ENCODE peak calls at places on chromosomes 6 and 20, in ten cellular contexts. I is ovary, B is GM13977, Y is PC-9, N is AG10803, L is astrocyte of the spinal cord, M is endothelial cell, E is nephron progenitor cell, P is ascending aorta, A is thoracic aorta. S is an unnamed sample.

GRCh38 chr6:1089860-1090259 is 222.0 kb upstream of the FOXQ1 start:
- DNase-seq in I (no peak), B (no peak), Y (no peak), N (no peak), L (no peak), M (no peak), E (no peak), P (no peak), A (no peak), S (no peak)

GRCh38 chr6:72624557-72625160 is 2.8 kb downstream of the KCNQ5 start:
- DNase-seq in I (no peak), B (no peak), Y (no peak), N (peak; percentile 25), L (peak; percentile 12), M (no peak), E (peak; percentile 5), P (no peak), A (no peak), S (no peak)

GRCh38 chr6:108714774-108715414 is 133.3 kb upstream of the ARMC2 start:
- DNase-seq in I (no peak), B (no peak), Y (peak; percentile 29), N (peak; percentile 20), L (no peak), M (no peak), E (no peak), P (peak; percentile 39), A (no peak), S (no peak)

GRCh38 chr6:142918339-142919042 is 26.5 kb downstream of the HIVEP2 start:
- DNase-seq in I (no peak), B (no peak), Y (no peak), N (no peak), L (peak; percentile 39), M (no peak), E (peak; percentile 20), P (no peak), A (no peak), S (no peak)

GRCh38 chr6:3229566-3230274 is 2.3 kb upstream of the TUBB2B start:
- DNase-seq in I (no peak), B (peak; percentile 45), Y (no peak), N (no peak), L (no peak), M (peak; percentile 33), E (peak; percentile 67), P (peak; percentile 62), A (no peak), S (peak; percentile 84)

GRCh38 chr20:40960521-40960956 is 68.1 kb upstream of the TOP1 start:
- DNase-seq in I (no peak), B (no peak), Y (no peak), N (peak; percentile 61), L (no peak), M (no peak), E (no peak), P (peak; percentile 56), A (no peak), S (no peak)

GRCh38 chr6:113328886-113329381 is 528.2 kb upstream of the MARCKS start:
- DNase-seq in I (no peak), B (no peak), Y (no peak), N (peak; percentile 63), L (peak; percentile 77), M (no peak), E (no peak), P (no peak), A (no peak), S (no peak)

GRCh38 chr20:62733250-62733842 is 24.7 kb downstream of the NTSR1 start:
- DNase-seq in I (no peak), B (no peak), Y (peak; percentile 32), N (no peak), L (no peak), M (no peak), E (no peak), P (no peak), A (no peak), S (no peak)

GRCh38 chr6:87487555-87487954 is 14.8 kb downstream of the SLC35A1 start:
- DNase-seq in I (no peak), B (no peak), Y (no peak), N (peak; percentile 4), L (no peak), M (no peak), E (no peak), P (no peak), A (no peak), S (no peak)

GRCh38 chr6:34679552-34680255 is 16.9 kb downstream of the ILRUN start:
- DNase-seq in I (no peak), B (no peak), Y (no peak), N (no peak), L (no peak), M (no peak), E (no peak), P (no peak), A (no peak), S (no peak)

GRCh38 chr6:136307351-136307750 is 17.7 kb upstream of the BCLAF1 start:
- DNase-seq in I (no peak), B (no peak), Y (no peak), N (no peak), L (no peak), M (no peak), E (no peak), P (no peak), A (no peak), S (no peak)
- TF ChIP-seq CTCF in I (no peak), B (no peak), Y (no peak), N (no peak), L (no peak), M (no peak), E (no peak), P (no peak), A (no peak), S (no peak)

DNA sequence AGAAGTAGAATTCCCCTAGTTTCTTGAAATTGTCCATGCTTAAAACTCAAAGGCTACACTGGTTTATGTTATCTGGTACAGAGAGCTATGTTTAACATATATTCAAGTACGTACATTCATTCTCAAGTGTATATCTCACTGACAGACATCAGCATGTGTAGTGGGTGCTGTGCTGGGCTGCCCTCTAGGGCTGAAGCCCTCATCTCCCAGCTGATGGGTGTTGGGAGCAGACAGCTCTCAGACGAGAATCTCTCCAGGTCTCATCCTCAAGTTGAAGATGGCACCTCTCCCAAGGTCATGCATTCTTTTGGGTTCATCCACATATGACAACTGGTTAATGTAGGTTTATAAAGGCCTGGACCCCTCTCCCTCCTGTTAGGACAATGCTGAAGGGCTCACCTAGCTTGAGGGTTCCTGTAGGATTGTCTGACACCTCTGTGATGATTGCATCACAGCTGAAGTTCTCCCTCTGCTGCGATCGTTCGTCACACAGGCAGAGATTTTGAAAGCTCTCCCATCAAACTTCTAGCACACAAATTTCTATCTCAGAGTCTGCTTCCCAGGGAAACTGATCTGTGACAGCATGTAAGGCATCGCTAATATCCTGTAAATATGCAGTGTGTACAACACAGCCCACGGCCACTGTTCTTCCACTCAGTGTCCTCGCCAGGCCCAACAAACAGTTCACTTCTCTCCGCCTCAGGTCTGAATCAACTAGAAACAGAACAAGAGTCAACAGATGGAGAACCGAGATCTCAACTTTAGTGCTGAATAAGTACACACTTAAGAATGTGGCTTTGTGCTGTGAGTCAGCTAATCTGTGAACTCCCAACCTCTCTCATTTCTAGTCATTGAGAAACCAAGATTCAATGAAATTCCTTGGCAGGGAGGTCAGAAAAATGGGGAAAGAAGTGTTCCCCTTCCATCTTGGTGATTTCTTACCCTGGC is 43.2 kb downstream of the PREP start:
- DNase-seq in I (no peak), B (no peak), Y (peak; percentile 82), N (peak; percentile 93), L (peak; percentile 88), M (no peak), E (no peak), P (no peak), A (no peak), S (no peak)
- TF ChIP-seq CTCF in I (no peak), B (no peak), Y (no peak), N (no peak), L (no peak), M (no peak), E (no peak), P (no peak), A (no peak), S (no peak)

DNA sequence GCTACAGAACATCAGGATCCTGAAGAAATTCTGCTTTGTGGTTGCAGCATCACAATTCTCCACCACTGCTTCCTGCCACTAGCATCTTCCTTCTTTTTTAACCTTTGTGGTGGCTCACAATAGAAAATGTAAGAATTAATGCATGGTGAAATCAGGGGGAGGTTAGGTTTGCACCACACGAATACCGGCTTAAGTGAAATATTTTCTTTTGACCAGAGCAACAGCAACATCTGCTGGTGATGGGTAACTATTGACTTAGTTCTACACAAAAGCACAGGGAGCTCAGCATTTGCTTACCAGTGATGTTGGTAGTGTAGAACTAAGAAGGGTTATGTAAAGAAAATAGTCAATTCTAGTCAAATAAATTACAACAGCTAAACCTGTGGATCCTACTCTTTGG is 280.5 kb downstream of the SYNE1 start:
- DNase-seq in I (no peak), B (peak; percentile 46), Y (no peak), N (peak; percentile 51), L (peak; percentile 27), M (peak; percentile 11), E (no peak), P (no peak), A (no peak), S (no peak)
- TF ChIP-seq CTCF in I (no peak), B (peak; percentile 43), Y (peak; percentile 58), N (peak; percentile 37), L (peak; percentile 33), M (no peak), E (peak; percentile 28), P (peak; percentile 31), A (no peak), S (no peak)

GRCh38 chr20:38840053-38840893 is 34.8 kb downstream of the PPP1R16B start:
- DNase-seq in I (no peak), B (no peak), Y (no peak), N (peak; percentile 3), L (no peak), M (no peak), E (no peak), P (no peak), A (no peak), S (peak; percentile 35)

GRCh38 chr20:38840894-38841470 is 35.5 kb downstream of the PPP1R16B start:
- DNase-seq in I (no peak), B (no peak), Y (no peak), N (no peak), L (no peak), M (no peak), E (no peak), P (no peak), A (no peak), S (no peak)

GRCh38 chr20:38842558-38842981 is 37.1 kb downstream of the PPP1R16B start:
- DNase-seq in I (no peak), B (peak; percentile 87), Y (no peak), N (no peak), L (no peak), M (no peak), E (no peak), P (no peak), A (no peak), S (no peak)

GRCh38 chr20:38842017-38842416 is 36.5 kb downstream of the PPP1R16B start:
- DNase-seq in I (no peak), B (no peak), Y (no peak), N (no peak), L (no peak), M (no peak), E (no peak), P (no peak), A (no peak), S (no peak)

DNA sequence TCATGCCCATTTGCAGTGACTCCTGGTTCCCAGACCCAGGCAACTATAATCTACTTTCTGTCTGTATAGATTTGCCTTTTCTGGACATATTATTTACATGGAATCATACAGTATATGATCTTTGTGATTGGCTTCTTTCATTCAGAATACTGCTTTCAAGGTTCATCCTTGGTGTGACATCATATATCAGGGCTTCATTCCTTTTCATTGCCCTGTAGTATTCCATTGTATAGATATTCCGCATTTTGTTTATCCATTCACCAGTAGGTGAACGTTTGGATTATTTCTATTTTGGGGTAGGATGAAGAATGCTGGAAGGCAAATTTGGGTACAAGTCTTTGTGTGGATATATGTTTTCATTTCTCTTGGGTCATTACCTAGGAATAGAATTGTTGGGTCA is 36.1 kb downstream of the PPP1R16B start:
- DNase-seq in I (no peak), B (no peak), Y (no peak), N (no peak), L (no peak), M (no peak), E (no peak), P (no peak), A (no peak), S (no peak)
- TF ChIP-seq CTCF in I (no peak), B (no peak), Y (no peak), N (no peak), L (no peak), M (no peak), E (no peak), P (no peak), A (no peak), S (no peak)

S was measured in glutamatergic neuron.